ENCODE peak calls at places on chromosomes 4 and X, in four cellular contexts. E, W, F and L are unnamed samples.
A peak's percentile ranks its signal among the peaks of the same experiment; 100 is the strongest.

GRCh38 chrX:31459361-31459760 is 387.5 kb upstream of the FTHL17 start:
- DNase-seq in E (no peak), W (no peak), F (no peak), L (no peak)

GRCh38 chrX:72038868-72039267 is 92.8 kb downstream of the RTL5 start:
- DNase-seq in E (no peak), W (no peak), F (no peak), L (no peak)

GRCh38 chr4:79466621-79467020 is 58.6 kb upstream of the GK2 start:
- DNase-seq in E (no peak), W (no peak), F (no peak), L (no peak)

GRCh38 chr4:59644765-59645164 is 1555.4 kb upstream of the ADGRL3 start:
- DNase-seq in E (no peak), W (no peak), F (no peak), L (no peak)

GRCh38 chr4:107721436-107722090 is 1.5 kb upstream of the PAPSS1 start:
- DNase-seq in E (no peak), W (no peak), F (no peak), L (no peak)

GRCh38 chr4:155906554-155907247 is 3.2 kb downstream of the TDO2 start:
- DNase-seq in E (peak; percentile 35), W (peak; percentile 99), F (peak; percentile 39), L (peak; percentile 59)

GRCh38 chrX:67480789-67481188 is 63.0 kb upstream of the AR start:
- DNase-seq in E (no peak), W (no peak), F (no peak), L (no peak)

GRCh38 chrX:47232197-47232802 is 509 bp upstream of the USP11 start:
- DNase-seq in E (no peak), W (no peak), F (no peak), L (no peak)

GRCh38 chr4:131257241-131257640 is 1891.9 kb upstream of the PCDH10 start:
- DNase-seq in E (no peak), W (no peak), F (no peak), L (no peak)

GRCh38 chrX:23554304-23554703 is 113.0 kb upstream of the PRDX4 start:
- DNase-seq in E (peak; percentile 5), W (peak; percentile 43), F (no peak), L (no peak)